ENCODE peak calls at places on chromosomes 3 and 15, in four cellular contexts. One of them, this sample, is unnamed.

GRCh38 chr15:69997701-69998273 is 99.9 kb downstream of the TLE3 start:
- DNase-seq in spleen: peak; percentile 61
- DNase-seq in IMR-90: peak; percentile 4
- DNase-seq in Peyer's patch: peak; percentile 45
- DNase-seq in this sample: peak; percentile 58

GRCh38 chr15:88448991-88449461 is 18.2 kb downstream of the MRPL46 start:
- DNase-seq in IMR-90: no peak
- DNase-seq in Peyer's patch: no peak
- DNase-seq in spleen: no peak
- DNase-seq in this sample: no peak

GRCh38 chr3:123202451-123202850 is 708 bp downstream of the SEC22A start:
- DNase-seq in spleen: no peak
- DNase-seq in Peyer's patch: no peak
- DNase-seq in IMR-90: peak; percentile 2
- DNase-seq in this sample: no peak

GRCh38 chr3:192445768-192446644 is 281.3 kb downstream of the FGF12 start:
- DNase-seq in spleen: no peak
- DNase-seq in Peyer's patch: no peak
- DNase-seq in IMR-90: no peak
- DNase-seq in this sample: no peak

GRCh38 chr3:137948400-137949072 is 61.4 kb upstream of the CLDN18 start:
- DNase-seq in spleen: no peak
- DNase-seq in Peyer's patch: no peak
- DNase-seq in IMR-90: no peak
- DNase-seq in this sample: no peak

GRCh38 chr15:79364571-79365240 is 53.8 kb downstream of the TMED3 start:
- DNase-seq in spleen: no peak
- DNase-seq in Peyer's patch: no peak
- DNase-seq in IMR-90: no peak
- DNase-seq in this sample: no peak

GRCh38 chr15:74710349-74711094 is 14.7 kb upstream of the EDC3 start:
- DNase-seq in IMR-90: no peak
- DNase-seq in spleen: no peak
- DNase-seq in Peyer's patch: no peak
- DNase-seq in this sample: no peak

GRCh38 chr3:150348500-150348899 is 59.6 kb upstream of the TSC22D2 start:
- DNase-seq in IMR-90: peak; percentile 91
- DNase-seq in spleen: no peak
- DNase-seq in Peyer's patch: no peak
- DNase-seq in this sample: no peak

GRCh38 chr3:46566040-46566631 is at the start of gene LRRC2:
- DNase-seq in IMR-90: peak; percentile 76
- DNase-seq in spleen: peak; percentile 76
- DNase-seq in Peyer's patch: no peak
- DNase-seq in this sample: peak; percentile 60

GRCh38 chr3:128435058-128435457 is 31.6 kb downstream of the DNAJB8 start:
- DNase-seq in Peyer's patch: no peak
- DNase-seq in spleen: no peak
- DNase-seq in IMR-90: no peak
- DNase-seq in this sample: peak; percentile 79

GRCh38 chr3:4492240-4493007 is 724 bp upstream of the ITPR1 start:
- DNase-seq in IMR-90: peak; percentile 58
- DNase-seq in spleen: peak; percentile 88
- DNase-seq in Peyer's patch: peak; percentile 54
- DNase-seq in this sample: peak; percentile 38

GRCh38 chr3:23776352-23776891 is 29.3 kb upstream of the UBE2E1 start:
- DNase-seq in spleen: no peak
- DNase-seq in Peyer's patch: no peak
- DNase-seq in IMR-90: peak; percentile 81
- DNase-seq in this sample: no peak

GRCh38 chr3:37862712-37863551 is 1.3 kb downstream of the CTDSPL start:
- DNase-seq in spleen: peak; percentile 58
- DNase-seq in IMR-90: peak; percentile 75
- DNase-seq in Peyer's patch: no peak
- DNase-seq in this sample: no peak

GRCh38 chr3:52176951-52177700 is 20.8 kb upstream of the ALAS1 start:
- DNase-seq in spleen: peak; percentile 70
- DNase-seq in IMR-90: no peak
- DNase-seq in Peyer's patch: no peak
- DNase-seq in this sample: peak; percentile 65

GRCh38 chr15:89051875-89052274 is 36.4 kb upstream of the ABHD2 start:
- DNase-seq in Peyer's patch: no peak
- DNase-seq in IMR-90: peak; percentile 98
- DNase-seq in spleen: no peak
- DNase-seq in this sample: no peak

GRCh38 chr3:124814620-124815421 is 72.3 kb downstream of the ITGB5 start:
- DNase-seq in spleen: no peak
- DNase-seq in Peyer's patch: no peak
- DNase-seq in IMR-90: peak; percentile 22
- DNase-seq in this sample: peak; percentile 69

GRCh38 chr3:156619376-156619775 is 55.0 kb upstream of the TIPARP start:
- DNase-seq in Peyer's patch: no peak
- DNase-seq in IMR-90: peak; percentile 36
- DNase-seq in spleen: no peak
- DNase-seq in this sample: no peak

GRCh38 chr15:74172751-74173544 is 562 bp upstream of the ISLR start:
- DNase-seq in spleen: peak; percentile 66
- DNase-seq in IMR-90: peak; percentile 39
- DNase-seq in Peyer's patch: peak; percentile 27
- DNase-seq in this sample: peak; percentile 24

GRCh38 chr3:183278479-183279088 is 25.5 kb downstream of the B3GNT5 start:
- DNase-seq in Peyer's patch: no peak
- DNase-seq in IMR-90: no peak
- DNase-seq in spleen: no peak
- DNase-seq in this sample: no peak

GRCh38 chr15:92922405-92923002 is 22.4 kb downstream of the CHD2 start:
- DNase-seq in spleen: no peak
- DNase-seq in IMR-90: no peak
- DNase-seq in Peyer's patch: no peak
- DNase-seq in this sample: no peak

GRCh38 chr3:149908558-149908957 is 62.1 kb downstream of the PFN2 start:
- DNase-seq in spleen: no peak
- DNase-seq in IMR-90: no peak
- DNase-seq in Peyer's patch: no peak
- DNase-seq in this sample: no peak

GRCh38 chr15:66894986-66895780 is 170.2 kb upstream of the SMAD3 start:
- DNase-seq in spleen: no peak
- DNase-seq in Peyer's patch: no peak
- DNase-seq in IMR-90: no peak
- DNase-seq in this sample: no peak

GRCh38 chr3:107431298-107432012 is 54.2 kb downstream of the CCDC54 start:
- DNase-seq in Peyer's patch: peak; percentile 45
- DNase-seq in IMR-90: peak; percentile 50
- DNase-seq in spleen: peak; percentile 90
- DNase-seq in this sample: peak; percentile 75

GRCh38 chr3:21734746-21735145 is 16.3 kb downstream of the ZNF385D start:
- DNase-seq in IMR-90: no peak
- DNase-seq in spleen: no peak
- DNase-seq in Peyer's patch: no peak
- DNase-seq in this sample: no peak

GRCh38 chr3:168094877-168095610 is 680 bp downstream of the GOLIM4 start:
- DNase-seq in Peyer's patch: peak; percentile 54
- DNase-seq in spleen: peak; percentile 91
- DNase-seq in IMR-90: peak; percentile 69
- DNase-seq in this sample: peak; percentile 56

GRCh38 chr15:81400640-81401236 is 26.7 kb upstream of the TMC3 start:
- DNase-seq in spleen: no peak
- DNase-seq in Peyer's patch: no peak
- DNase-seq in IMR-90: peak; percentile 65
- DNase-seq in this sample: no peak

GRCh38 chr3:100040446-100040845 is 73.9 kb downstream of the FILIP1L start:
- DNase-seq in IMR-90: peak; percentile 68
- DNase-seq in spleen: no peak
- DNase-seq in Peyer's patch: no peak
- DNase-seq in this sample: no peak

GRCh38 chr3:152517517-152517916 is 248.8 kb downstream of the MBNL1 start:
- DNase-seq in IMR-90: no peak
- DNase-seq in Peyer's patch: no peak
- DNase-seq in spleen: no peak
- DNase-seq in this sample: no peak

GRCh38 chr3:60434323-60434722 is 816.9 kb downstream of the FHIT start:
- DNase-seq in Peyer's patch: no peak
- DNase-seq in spleen: no peak
- DNase-seq in IMR-90: no peak
- DNase-seq in this sample: no peak

GRCh38 chr15:101010781-101011180 is 91.6 kb downstream of the LRRK1 start:
- DNase-seq in IMR-90: no peak
- DNase-seq in spleen: no peak
- DNase-seq in Peyer's patch: no peak
- DNase-seq in this sample: no peak

GRCh38 chr15:74245342-74245931 is 9.3 kb downstream of the CCDC33 start:
- DNase-seq in IMR-90: no peak
- DNase-seq in spleen: no peak
- DNase-seq in Peyer's patch: no peak
- DNase-seq in this sample: no peak

DNA sequence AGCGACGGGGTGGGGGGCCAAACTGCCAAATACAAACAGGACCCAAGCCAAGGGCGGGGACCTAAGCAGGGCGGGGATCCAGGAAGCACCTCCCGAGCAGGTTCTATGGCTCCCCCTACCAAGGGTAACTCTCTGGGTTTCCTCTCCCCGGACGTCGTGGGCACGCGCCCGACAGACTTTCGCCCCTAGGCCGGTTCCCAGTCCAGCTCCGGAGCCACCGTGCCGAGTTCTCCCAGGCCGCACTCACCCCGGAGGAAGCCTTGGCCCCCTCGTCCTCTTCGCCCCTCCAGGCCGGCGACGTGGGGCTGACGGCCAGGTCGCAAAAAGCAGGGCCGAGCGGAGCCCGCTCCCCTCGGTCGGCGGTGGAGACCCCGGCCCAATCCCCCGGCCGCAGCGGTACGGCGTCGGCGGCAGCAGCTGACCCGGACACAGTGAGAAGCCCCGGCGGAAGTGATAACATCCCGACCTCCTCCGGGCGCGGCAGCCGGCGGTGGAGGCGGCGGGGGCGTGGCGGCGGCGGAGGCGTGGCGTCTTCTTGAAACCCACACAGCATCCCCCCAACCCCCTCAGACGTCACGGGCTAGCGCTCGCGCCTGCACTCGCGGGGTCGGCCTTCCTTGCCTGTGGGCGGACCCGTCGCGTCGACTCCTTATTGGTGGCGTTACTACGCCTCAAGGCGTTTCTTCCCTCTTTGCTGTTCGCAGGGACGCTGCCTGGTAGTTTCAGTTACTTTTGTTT is at the start of gene BNIP2:
- DNase-seq in IMR-90: peak; percentile 98
- DNase-seq in Peyer's patch: peak; percentile 99
- DNase-seq in spleen: peak; percentile 100
- DNase-seq in this sample: peak; percentile 99
- TF ChIP-seq POLR2A in IMR-90: peak; percentile 84
- TF ChIP-seq POLR2A in Peyer's patch: peak; percentile 96
- TF ChIP-seq POLR2A in spleen: peak; percentile 93
- TF ChIP-seq POLR2A in this sample: peak; percentile 92

DNA sequence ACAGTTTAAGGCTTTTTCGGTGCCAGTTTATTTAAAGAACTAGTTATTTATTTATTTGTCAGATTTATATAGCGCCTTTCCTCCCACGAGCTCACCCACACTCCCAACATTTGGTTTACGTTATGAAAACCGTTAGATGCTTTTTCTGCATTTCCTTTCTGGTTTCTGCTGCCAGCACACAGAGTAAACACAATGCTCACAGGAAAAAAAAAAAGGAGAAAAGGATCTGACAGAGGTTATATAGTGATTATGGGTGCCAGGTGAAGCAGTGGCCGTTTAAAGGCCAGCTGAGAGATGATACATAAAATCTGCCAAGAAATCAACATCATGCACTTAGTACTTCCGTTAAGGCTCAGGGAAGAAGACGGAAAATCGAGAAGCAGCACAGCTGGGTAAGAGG is 37.9 kb downstream of the ETV5 start:
- DNase-seq in Peyer's patch: no peak
- DNase-seq in IMR-90: peak; percentile 16
- DNase-seq in spleen: no peak
- DNase-seq in this sample: no peak
- H3K4me1 ChIP-seq in Peyer's patch: no peaks in the 10 kb centered on the region
- H3K4me1 ChIP-seq in IMR-90: peaks cover 4% of the 10 kb centered on the region
- H3K4me1 ChIP-seq in spleen: peaks cover 4% of the 10 kb centered on the region
- H3K4me1 ChIP-seq in this sample: no peaks in the 10 kb centered on the region

GRCh38 chr3:17473761-17474160 is 268.7 kb downstream of the TBC1D5 start:
- DNase-seq in IMR-90: peak; percentile 23
- DNase-seq in Peyer's patch: no peak
- DNase-seq in spleen: no peak
- DNase-seq in this sample: no peak
- TF ChIP-seq CTCF in IMR-90: peak; percentile 41
- TF ChIP-seq CTCF in Peyer's patch: no peak
- TF ChIP-seq CTCF in spleen: no peak
- TF ChIP-seq CTCF in this sample: no peak

GRCh38 chr15:39582977-39583585 is 2.2 kb downstream of the THBS1 start:
- DNase-seq in Peyer's patch: no peak
- DNase-seq in spleen: no peak
- DNase-seq in IMR-90: no peak
- DNase-seq in this sample: no peak

GRCh38 chr15:39583586-39584265 is 2.8 kb downstream of the THBS1 start:
- DNase-seq in Peyer's patch: no peak
- DNase-seq in IMR-90: peak; percentile 73
- DNase-seq in spleen: no peak
- DNase-seq in this sample: no peak

GRCh38 chr15:39584662-39585393 is 3.9 kb downstream of the THBS1 start:
- DNase-seq in spleen: no peak
- DNase-seq in IMR-90: peak; percentile 28
- DNase-seq in Peyer's patch: no peak
- DNase-seq in this sample: no peak

GRCh38 chr15:39585394-39585841 is 4.5 kb downstream of the THBS1 start:
- DNase-seq in Peyer's patch: no peak
- DNase-seq in spleen: no peak
- DNase-seq in IMR-90: peak; percentile 46
- DNase-seq in this sample: no peak

DNA sequence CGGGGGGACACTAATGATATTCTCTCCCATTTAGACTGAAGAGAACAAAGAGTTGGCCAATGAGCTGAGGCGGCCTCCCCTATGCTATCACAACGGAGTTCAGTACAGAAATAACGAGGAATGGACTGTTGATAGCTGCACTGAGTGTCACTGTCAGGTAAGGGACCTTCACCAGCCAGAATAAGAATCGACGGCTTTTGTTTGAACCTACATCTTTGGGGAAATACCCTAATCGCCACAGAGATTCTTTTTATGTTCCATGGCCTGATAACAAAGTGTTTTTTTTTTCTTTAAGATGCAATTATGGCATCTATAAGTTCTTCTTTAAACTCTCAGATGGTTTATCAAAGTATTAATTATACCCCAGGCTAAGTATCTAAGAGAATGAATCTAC is 3.4 kb downstream of the THBS1 start:
- DNase-seq in Peyer's patch: no peak
- DNase-seq in spleen: no peak
- DNase-seq in IMR-90: no peak
- DNase-seq in this sample: no peak
- TF ChIP-seq POLR2A in Peyer's patch: no peak
- TF ChIP-seq POLR2A in spleen: no peak
- TF ChIP-seq POLR2A in IMR-90: peak; percentile 14
- TF ChIP-seq POLR2A in this sample: no peak

DNA sequence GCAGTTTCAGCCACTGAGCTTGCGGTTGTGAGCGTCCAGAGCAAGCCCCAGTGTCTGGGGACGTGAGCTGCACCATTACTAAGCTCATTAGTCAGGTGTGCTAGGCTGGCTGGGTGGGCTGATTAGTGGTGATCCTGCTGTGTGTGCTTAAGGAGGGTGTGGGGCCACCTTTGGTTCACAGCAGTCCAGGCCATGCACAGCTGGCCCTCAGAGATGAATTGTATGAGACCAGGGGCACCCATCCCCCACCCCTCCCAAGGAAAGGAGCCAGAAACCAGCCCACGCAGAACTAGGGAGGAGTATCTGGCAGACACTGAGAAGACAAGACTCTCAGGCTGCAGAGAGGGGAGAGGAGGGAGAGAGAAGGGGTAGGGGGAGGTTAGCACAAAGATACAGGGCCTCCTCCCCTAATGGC is 3.8 kb downstream of the TYRO3 start:
- DNase-seq in spleen: no peak
- DNase-seq in Peyer's patch: no peak
- DNase-seq in IMR-90: peak; percentile 37
- DNase-seq in this sample: no peak
- H3K4me1 ChIP-seq in spleen: peaks cover 24% of the 10 kb centered on the region
- H3K4me1 ChIP-seq in Peyer's patch: peaks cover 15% of the 10 kb centered on the region
- H3K4me1 ChIP-seq in IMR-90: peaks cover 31% of the 10 kb centered on the region
- H3K4me1 ChIP-seq in this sample: peaks cover 22% of the 10 kb centered on the region

This sample was measured in body of pancreas.